ENCODE peak calls at places on chromosomes 7 and 10, in nine cellular contexts. O, C, Y, U, R, Z, T, H and A are unnamed samples.
A peak's percentile ranks its signal among the peaks of the same experiment; 100 is the strongest.

GRCh38 chr10:72320676-72321247 is 34.0 kb downstream of the DNAJB12 start:
- DNase-seq in U (peak; percentile 99), Z (peak; percentile 90), T (peak; percentile 47), C (peak; percentile 80), H (peak; percentile 99), R (peak; percentile 81), Y (peak; percentile 80), O (peak; percentile 82), A (no peak)

GRCh38 chr10:46524471-46525176 is 31.8 kb downstream of the GPRIN2 start:
- DNase-seq in H (peak; percentile 61), C (peak; percentile 45), T (no peak), R (peak; percentile 4), Z (no peak), U (no peak), Y (no peak), O (peak; percentile 61), A (no peak)

GRCh38 chr7:83267141-83267631 is 104.5 kb upstream of the PCLO start:
- DNase-seq in Y (no peak), U (no peak), C (no peak), R (no peak), T (no peak), O (no peak), H (peak; percentile 70), Z (peak; percentile 41), A (no peak)

GRCh38 chr10:132408823-132409666 is 12.0 kb downstream of the PWWP2B start:
- DNase-seq in R (no peak), T (no peak), H (no peak), C (no peak), Y (no peak), O (no peak), U (no peak), Z (no peak), A (no peak)

GRCh38 chr10:17386616-17387075 is 67.7 kb downstream of the ST8SIA6 start:
- DNase-seq in H (no peak), R (no peak), Z (peak; percentile 37), O (peak; percentile 97), C (no peak), T (no peak), U (no peak), Y (no peak), A (no peak)

GRCh38 chr10:98262571-98262970 is 5.4 kb downstream of the LOXL4 start:
- DNase-seq in T (no peak), U (no peak), R (peak; percentile 21), H (peak; percentile 77), O (no peak), Y (peak; percentile 51), C (peak; percentile 44), Z (peak; percentile 75), A (no peak)

GRCh38 chr7:38306914-38307313 is 33.5 kb upstream of the TARP start:
- DNase-seq in T (no peak), H (no peak), Z (no peak), O (no peak), Y (peak; percentile 61), R (no peak), C (no peak), U (no peak), A (peak; percentile 43)

GRCh38 chr10:97101166-97101940 is 84.4 kb downstream of the SLIT1 start:
- DNase-seq in U (no peak), Y (no peak), Z (peak; percentile 57), C (no peak), H (peak; percentile 31), O (no peak), R (no peak), T (no peak), A (no peak)

GRCh38 chr7:35036361-35037171 is 719 bp downstream of the DPY19L1 start:
- DNase-seq in H (peak; percentile 84), U (no peak), Y (peak; percentile 36), R (peak; percentile 50), Z (peak; percentile 64), T (peak; percentile 34), O (peak; percentile 75), C (peak; percentile 53), A (peak; percentile 31)

GRCh38 chr7:40673285-40673684 is 538.5 kb downstream of the SUGCT start:
- DNase-seq in T (no peak), H (no peak), Z (no peak), C (no peak), U (peak; percentile 62), R (no peak), O (no peak), Y (peak; percentile 14), A (no peak)

GRCh38 chr7:55087521-55087961 is 68.7 kb downstream of the EGFR start:
- DNase-seq in C (no peak), O (no peak), Z (no peak), Y (no peak), H (no peak), T (no peak), U (no peak), R (no peak), A (no peak)

GRCh38 chr7:69269756-69270155 is 328.5 kb upstream of the AUTS2 start:
- DNase-seq in O (no peak), Z (no peak), Y (no peak), C (no peak), T (no peak), H (no peak), U (no peak), R (no peak), A (no peak)

GRCh38 chr10:109343293-109343692 is 580.0 kb downstream of the XPNPEP1 start:
- DNase-seq in Y (peak; percentile 71), H (no peak), Z (no peak), U (no peak), C (no peak), R (no peak), O (no peak), T (no peak), A (no peak)

GRCh38 chr7:27245798-27246691 is 3.4 kb downstream of the EVX1 start:
- DNase-seq in H (peak; percentile 70), Y (no peak), Z (peak; percentile 71), R (no peak), C (no peak), U (no peak), O (peak; percentile 56), T (no peak), A (no peak)

GRCh38 chr7:87574630-87575029 is 26.1 kb downstream of the ABCB1 start:
- DNase-seq in H (no peak), C (no peak), U (no peak), O (no peak), Z (no peak), R (no peak), T (no peak), Y (no peak), A (no peak)

GRCh38 chr7:102284891-102285540 is 1.7 kb upstream of the SH2B2 start:
- DNase-seq in C (no peak), T (no peak), U (no peak), O (peak; percentile 76), Z (no peak), R (no peak), Y (no peak), H (no peak), A (no peak)

GRCh38 chr7:144517762-144518161 is 114.3 kb upstream of the NOBOX start:
- DNase-seq in O (no peak), R (no peak), H (no peak), C (no peak), U (no peak), T (no peak), Y (no peak), Z (no peak), A (no peak)

GRCh38 chr7:151905322-151905721 is 28.4 kb upstream of the PRKAG2 start:
- DNase-seq in R (no peak), Z (no peak), H (no peak), U (no peak), Y (no peak), T (no peak), C (no peak), O (no peak), A (no peak)

GRCh38 chr10:98030093-98030821 is at the start of gene CRTAC1:
- DNase-seq in O (peak; percentile 80), Z (peak; percentile 92), H (peak; percentile 84), Y (no peak), R (peak; percentile 5), C (peak; percentile 70), T (no peak), U (no peak), A (no peak)

GRCh38 chr10:129955591-129956284 is 8.3 kb downstream of the EBF3 start:
- DNase-seq in R (no peak), Z (no peak), U (no peak), O (no peak), H (no peak), C (no peak), Y (no peak), T (no peak), A (no peak)

GRCh38 chr10:45440511-45441062 is 66.6 kb downstream of the ALOX5 start:
- DNase-seq in U (no peak), T (no peak), H (no peak), R (no peak), C (no peak), Y (no peak), Z (no peak), O (no peak), A (no peak)

GRCh38 chr7:74449809-74450397 is 3.8 kb upstream of the GTF2IRD1 start:
- DNase-seq in H (peak; percentile 84), U (no peak), R (peak; percentile 79), Y (peak; percentile 58), C (no peak), Z (peak; percentile 93), T (peak; percentile 64), O (peak; percentile 68), A (peak; percentile 62)

GRCh38 chr7:105999256-105999655 is 36.2 kb downstream of the CDHR3 start:
- DNase-seq in Y (no peak), R (no peak), O (no peak), Z (no peak), C (no peak), U (no peak), T (no peak), H (no peak), A (no peak)

GRCh38 chr7:31052841-31053601 is 913 bp downstream of the ADCYAP1R1 start:
- DNase-seq in T (no peak), Z (peak; percentile 50), O (no peak), H (no peak), Y (no peak), R (no peak), C (no peak), U (no peak), A (no peak)

GRCh38 chr10:50554381-50554994 is 69.3 kb downstream of the SGMS1 start:
- DNase-seq in H (no peak), T (no peak), C (no peak), U (no peak), Y (no peak), R (no peak), Z (peak; percentile 44), O (no peak), A (no peak)

GRCh38 chr10:62424026-62424425 is 49.9 kb downstream of the ZNF365 start:
- DNase-seq in Y (no peak), O (no peak), R (no peak), Z (peak; percentile 12), C (no peak), T (no peak), U (no peak), H (no peak), A (no peak)

GRCh38 chr10:130454543-130455000 is 318.4 kb downstream of the GLRX3 start:
- DNase-seq in C (no peak), U (no peak), Y (no peak), H (no peak), Z (no peak), O (no peak), T (no peak), R (no peak), A (no peak)

GRCh38 chr7:49635800-49636199 is 137.6 kb upstream of the VWC2 start:
- DNase-seq in C (no peak), R (no peak), Y (peak; percentile 14), O (no peak), H (no peak), T (no peak), U (no peak), Z (no peak), A (no peak)

GRCh38 chr7:151113344-151114150 is 27.3 kb downstream of the AGAP3 start:
- DNase-seq in T (no peak), C (no peak), U (peak; percentile 35), Y (no peak), H (peak; percentile 97), O (no peak), R (no peak), Z (peak; percentile 79), A (no peak)

GRCh38 chr10:114389429-114389828 is 14.9 kb downstream of the AFAP1L2 start:
- DNase-seq in Z (no peak), R (no peak), T (no peak), H (no peak), O (no peak), Y (no peak), C (no peak), U (no peak), A (no peak)

GRCh38 chr10:75418712-75419111 is 12.7 kb upstream of the LRMDA start:
- DNase-seq in C (no peak), O (no peak), T (no peak), Y (no peak), Z (no peak), H (no peak), R (no peak), U (no peak), A (no peak)